ENCODE peak calls at places on chromosomes 6 and 20, in seven cellular contexts. One of them, this sample, is unnamed.

GRCh38 chr6:85756982-85757381 is 114.3 kb upstream of the SYNCRIP start:
- DNase-seq in OCI-LY7: peak; percentile 21
- DNase-seq in pancreas: no peak
- DNase-seq in stomach: no peak
- DNase-seq in right cardiac atrium: no peak
- DNase-seq in mucosa of descending colon: no peak
- DNase-seq in ascending aorta: no peak
- DNase-seq in this sample: no peak

GRCh38 chr6:42958125-42958524 is 2.4 kb upstream of the GNMT start:
- DNase-seq in OCI-LY7: no peak
- DNase-seq in pancreas: no peak
- DNase-seq in stomach: no peak
- DNase-seq in right cardiac atrium: no peak
- DNase-seq in mucosa of descending colon: no peak
- DNase-seq in ascending aorta: no peak
- DNase-seq in this sample: no peak

GRCh38 chr6:21826031-21826430 is 232.5 kb downstream of the SOX4 start:
- DNase-seq in OCI-LY7: no peak
- DNase-seq in pancreas: no peak
- DNase-seq in stomach: no peak
- DNase-seq in right cardiac atrium: no peak
- DNase-seq in mucosa of descending colon: no peak
- DNase-seq in ascending aorta: no peak
- DNase-seq in this sample: no peak

GRCh38 chr6:41723178-41723935 is 12.1 kb downstream of the TFEB start:
- DNase-seq in OCI-LY7: peak; percentile 94
- DNase-seq in pancreas: no peak
- DNase-seq in stomach: peak; percentile 59
- DNase-seq in right cardiac atrium: peak; percentile 90
- DNase-seq in mucosa of descending colon: peak; percentile 60
- DNase-seq in ascending aorta: peak; percentile 77
- DNase-seq in this sample: peak; percentile 86

GRCh38 chr6:134482585-134483346 is 164.9 kb upstream of the SGK1 start:
- DNase-seq in OCI-LY7: no peak
- DNase-seq in pancreas: no peak
- DNase-seq in stomach: no peak
- DNase-seq in right cardiac atrium: peak; percentile 80
- DNase-seq in mucosa of descending colon: no peak
- DNase-seq in ascending aorta: no peak
- DNase-seq in this sample: no peak

GRCh38 chr6:143400258-143401059 is 50.0 kb downstream of the ADAT2 start:
- DNase-seq in OCI-LY7: peak; percentile 3
- DNase-seq in pancreas: no peak
- DNase-seq in stomach: peak; percentile 36
- DNase-seq in right cardiac atrium: no peak
- DNase-seq in mucosa of descending colon: no peak
- DNase-seq in ascending aorta: no peak
- DNase-seq in this sample: peak; percentile 62

GRCh38 chr20:6029538-6029937 is 24.3 kb downstream of the LRRN4 start:
- DNase-seq in OCI-LY7: no peak
- DNase-seq in pancreas: no peak
- DNase-seq in stomach: no peak
- DNase-seq in right cardiac atrium: no peak
- DNase-seq in mucosa of descending colon: no peak
- DNase-seq in ascending aorta: no peak
- DNase-seq in this sample: no peak

GRCh38 chr6:43278524-43279078 is 19.5 kb upstream of the SLC22A7 start:
- DNase-seq in OCI-LY7: no peak
- DNase-seq in pancreas: no peak
- DNase-seq in stomach: no peak
- DNase-seq in right cardiac atrium: no peak
- DNase-seq in mucosa of descending colon: peak; percentile 74
- DNase-seq in ascending aorta: no peak
- DNase-seq in this sample: no peak

GRCh38 chr6:88443554-88443953 is 277.4 kb upstream of the CNR1 start:
- DNase-seq in OCI-LY7: peak; percentile 24
- DNase-seq in pancreas: no peak
- DNase-seq in stomach: no peak
- DNase-seq in right cardiac atrium: no peak
- DNase-seq in mucosa of descending colon: no peak
- DNase-seq in ascending aorta: no peak
- DNase-seq in this sample: no peak

GRCh38 chr6:88445188-88445958 is 279.2 kb upstream of the CNR1 start:
- DNase-seq in OCI-LY7: no peak
- DNase-seq in pancreas: no peak
- DNase-seq in stomach: no peak
- DNase-seq in right cardiac atrium: no peak
- DNase-seq in mucosa of descending colon: no peak
- DNase-seq in ascending aorta: no peak
- DNase-seq in this sample: no peak

DNA sequence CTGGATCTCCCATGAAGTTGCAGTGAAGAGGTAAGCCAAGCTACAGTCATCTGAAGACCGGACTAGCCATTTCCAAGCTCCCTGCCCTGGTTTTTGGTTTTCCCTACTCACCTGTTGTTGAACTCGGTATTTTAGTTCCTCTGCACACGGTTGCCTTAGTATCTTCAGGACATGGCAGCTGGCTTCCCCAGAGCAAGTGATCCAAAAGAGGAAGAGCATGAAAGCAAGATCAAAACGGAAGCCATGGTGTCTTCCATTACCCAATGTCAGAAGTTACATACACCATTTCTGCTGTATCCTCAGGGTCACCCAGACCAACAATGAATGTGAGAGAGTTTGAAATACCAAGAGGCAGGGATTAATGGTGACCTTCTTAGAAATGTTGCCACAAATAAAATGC is 276.6 kb upstream of the CNR1 start:
- DNase-seq in OCI-LY7: no peak
- DNase-seq in pancreas: no peak
- DNase-seq in stomach: no peak
- DNase-seq in right cardiac atrium: no peak
- DNase-seq in mucosa of descending colon: no peak
- DNase-seq in ascending aorta: no peak
- DNase-seq in this sample: no peak
- H3K4me1 ChIP-seq in OCI-LY7: peaks cover 14% of the 10 kb centered on the region
- H3K4me1 ChIP-seq in pancreas: no peaks in the 10 kb centered on the region
- H3K4me1 ChIP-seq in stomach: no peaks in the 10 kb centered on the region
- H3K4me1 ChIP-seq in right cardiac atrium: no peaks in the 10 kb centered on the region
- H3K4me1 ChIP-seq in mucosa of descending colon: no peaks in the 10 kb centered on the region
- H3K4me1 ChIP-seq in ascending aorta: no peaks in the 10 kb centered on the region
- H3K4me1 ChIP-seq in this sample: no peaks in the 10 kb centered on the region

DNA sequence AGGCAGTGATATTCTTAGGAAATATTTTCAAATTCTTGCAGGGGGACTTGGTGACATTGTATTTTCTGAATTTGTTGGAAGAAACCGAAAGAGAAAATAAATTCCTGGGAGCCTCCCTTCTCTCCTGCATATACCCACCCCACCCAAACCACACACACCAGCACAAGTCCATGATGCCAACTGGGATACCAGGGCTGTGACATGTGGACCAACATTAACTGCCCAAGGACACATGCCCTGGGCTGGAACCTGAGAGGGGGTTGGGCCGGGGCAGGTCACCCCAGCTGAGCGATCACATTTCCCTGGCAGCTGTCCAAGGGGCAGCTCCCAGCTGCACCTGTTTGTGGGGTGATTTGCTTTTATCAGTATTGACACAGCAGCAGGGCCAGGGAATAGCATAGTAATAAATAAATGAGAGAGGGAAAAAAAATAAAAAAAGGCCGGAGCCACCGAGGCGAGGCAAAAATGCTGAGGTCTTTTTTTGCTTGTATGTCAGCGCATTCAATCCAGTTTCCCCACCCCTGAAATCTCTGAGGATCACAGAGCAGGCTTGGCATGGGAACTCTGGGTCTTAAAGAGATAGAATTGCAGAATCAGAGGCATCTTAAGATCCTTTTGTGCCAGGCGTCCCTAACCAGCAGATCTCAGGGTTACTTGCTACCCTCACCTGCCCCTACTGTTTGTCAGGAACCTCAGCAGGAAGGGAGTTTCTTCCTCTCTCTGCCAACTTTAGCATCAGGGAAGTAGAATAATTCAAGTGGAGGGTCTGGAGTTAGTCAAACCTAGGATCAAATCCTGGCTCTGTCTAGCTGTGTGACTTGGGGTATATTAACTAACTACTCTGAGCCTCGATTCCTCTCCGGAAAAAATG is 66.5 kb upstream of the PIM1 start:
- DNase-seq in OCI-LY7: peak; percentile 73
- DNase-seq in pancreas: peak; percentile 96
- DNase-seq in stomach: peak; percentile 95
- DNase-seq in right cardiac atrium: peak; percentile 74
- DNase-seq in mucosa of descending colon: peak; percentile 92
- DNase-seq in ascending aorta: no peak
- DNase-seq in this sample: peak; percentile 77
- H3K4me1 ChIP-seq in OCI-LY7: peaks cover 54% of the 10 kb centered on the region
- H3K4me1 ChIP-seq in pancreas: peaks cover 17% of the 10 kb centered on the region
- H3K4me1 ChIP-seq in stomach: peaks cover 47% of the 10 kb centered on the region
- H3K4me1 ChIP-seq in right cardiac atrium: peaks cover 8% of the 10 kb centered on the region
- H3K4me1 ChIP-seq in mucosa of descending colon: peaks cover 29% of the 10 kb centered on the region
- H3K4me1 ChIP-seq in ascending aorta: peaks cover 11% of the 10 kb centered on the region
- H3K4me1 ChIP-seq in this sample: peaks cover 4% of the 10 kb centered on the region

DNA sequence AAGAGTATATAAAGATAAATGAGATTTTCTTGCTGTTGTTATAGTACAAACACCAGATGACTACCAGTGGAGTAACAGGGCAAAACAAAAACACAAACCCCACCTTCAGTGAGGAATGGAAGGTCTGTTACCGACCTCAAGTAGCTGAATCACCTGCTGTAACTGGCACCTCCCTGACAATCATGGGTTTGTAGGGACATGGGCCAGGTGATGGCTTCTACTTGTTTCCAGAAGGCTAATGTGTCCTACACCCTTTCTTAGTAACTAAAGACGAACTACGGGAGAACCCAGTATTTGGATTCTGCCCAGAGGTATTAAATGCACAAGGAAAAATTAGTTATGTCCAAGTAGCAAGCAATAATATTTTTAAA is 26.8 kb downstream of the SNX5 start:
- DNase-seq in OCI-LY7: no peak
- DNase-seq in pancreas: no peak
- DNase-seq in stomach: no peak
- DNase-seq in right cardiac atrium: no peak
- DNase-seq in mucosa of descending colon: no peak
- DNase-seq in ascending aorta: no peak
- DNase-seq in this sample: no peak
- H3K4me1 ChIP-seq in OCI-LY7: peaks cover 79% of the 10 kb centered on the region
- H3K4me1 ChIP-seq in pancreas: no peaks in the 10 kb centered on the region
- H3K4me1 ChIP-seq in stomach: peaks cover 37% of the 10 kb centered on the region
- H3K4me1 ChIP-seq in right cardiac atrium: no peaks in the 10 kb centered on the region
- H3K4me1 ChIP-seq in mucosa of descending colon: peaks cover 20% of the 10 kb centered on the region
- H3K4me1 ChIP-seq in ascending aorta: peaks cover 20% of the 10 kb centered on the region
- H3K4me1 ChIP-seq in this sample: peaks cover 9% of the 10 kb centered on the region

GRCh38 chr20:34022154-34022842 is 28.6 kb downstream of the RALY start:
- DNase-seq in OCI-LY7: peak; percentile 68
- DNase-seq in pancreas: no peak
- DNase-seq in stomach: no peak
- DNase-seq in right cardiac atrium: no peak
- DNase-seq in mucosa of descending colon: no peak
- DNase-seq in ascending aorta: no peak
- DNase-seq in this sample: no peak
- H3K4me1 ChIP-seq in OCI-LY7: peaks cover 56% of the 10 kb centered on the region
- H3K4me1 ChIP-seq in pancreas: peaks cover 20% of the 10 kb centered on the region
- H3K4me1 ChIP-seq in stomach: peaks cover 92% of the 10 kb centered on the region
- H3K4me1 ChIP-seq in right cardiac atrium: peaks cover 39% of the 10 kb centered on the region
- H3K4me1 ChIP-seq in mucosa of descending colon: peaks cover 41% of the 10 kb centered on the region
- H3K4me1 ChIP-seq in ascending aorta: peaks cover 48% of the 10 kb centered on the region
- H3K4me1 ChIP-seq in this sample: peaks cover 43% of the 10 kb centered on the region

GRCh38 chr20:59438201-59438600 is 137.8 kb downstream of the EDN3 start:
- DNase-seq in OCI-LY7: no peak
- DNase-seq in pancreas: no peak
- DNase-seq in stomach: no peak
- DNase-seq in right cardiac atrium: no peak
- DNase-seq in mucosa of descending colon: no peak
- DNase-seq in ascending aorta: no peak
- DNase-seq in this sample: no peak
- H3K4me1 ChIP-seq in OCI-LY7: no peaks in the 10 kb centered on the region
- H3K4me1 ChIP-seq in pancreas: no peaks in the 10 kb centered on the region
- H3K4me1 ChIP-seq in stomach: no peaks in the 10 kb centered on the region
- H3K4me1 ChIP-seq in right cardiac atrium: no peaks in the 10 kb centered on the region
- H3K4me1 ChIP-seq in mucosa of descending colon: peaks cover 3% of the 10 kb centered on the region
- H3K4me1 ChIP-seq in ascending aorta: no peaks in the 10 kb centered on the region
- H3K4me1 ChIP-seq in this sample: no peaks in the 10 kb centered on the region

GRCh38 chr6:33678246-33678931 is 33.1 kb downstream of the UQCC2 start:
- DNase-seq in OCI-LY7: no peak
- DNase-seq in pancreas: no peak
- DNase-seq in stomach: no peak
- DNase-seq in right cardiac atrium: no peak
- DNase-seq in mucosa of descending colon: no peak
- DNase-seq in ascending aorta: no peak
- DNase-seq in this sample: no peak
- H3K4me1 ChIP-seq in OCI-LY7: no peaks in the 10 kb centered on the region
- H3K4me1 ChIP-seq in pancreas: no peaks in the 10 kb centered on the region
- H3K4me1 ChIP-seq in stomach: peaks cover 1% of the 10 kb centered on the region
- H3K4me1 ChIP-seq in right cardiac atrium: no peaks in the 10 kb centered on the region
- H3K4me1 ChIP-seq in mucosa of descending colon: no peaks in the 10 kb centered on the region
- H3K4me1 ChIP-seq in ascending aorta: no peaks in the 10 kb centered on the region
- H3K4me1 ChIP-seq in this sample: no peaks in the 10 kb centered on the region

DNA sequence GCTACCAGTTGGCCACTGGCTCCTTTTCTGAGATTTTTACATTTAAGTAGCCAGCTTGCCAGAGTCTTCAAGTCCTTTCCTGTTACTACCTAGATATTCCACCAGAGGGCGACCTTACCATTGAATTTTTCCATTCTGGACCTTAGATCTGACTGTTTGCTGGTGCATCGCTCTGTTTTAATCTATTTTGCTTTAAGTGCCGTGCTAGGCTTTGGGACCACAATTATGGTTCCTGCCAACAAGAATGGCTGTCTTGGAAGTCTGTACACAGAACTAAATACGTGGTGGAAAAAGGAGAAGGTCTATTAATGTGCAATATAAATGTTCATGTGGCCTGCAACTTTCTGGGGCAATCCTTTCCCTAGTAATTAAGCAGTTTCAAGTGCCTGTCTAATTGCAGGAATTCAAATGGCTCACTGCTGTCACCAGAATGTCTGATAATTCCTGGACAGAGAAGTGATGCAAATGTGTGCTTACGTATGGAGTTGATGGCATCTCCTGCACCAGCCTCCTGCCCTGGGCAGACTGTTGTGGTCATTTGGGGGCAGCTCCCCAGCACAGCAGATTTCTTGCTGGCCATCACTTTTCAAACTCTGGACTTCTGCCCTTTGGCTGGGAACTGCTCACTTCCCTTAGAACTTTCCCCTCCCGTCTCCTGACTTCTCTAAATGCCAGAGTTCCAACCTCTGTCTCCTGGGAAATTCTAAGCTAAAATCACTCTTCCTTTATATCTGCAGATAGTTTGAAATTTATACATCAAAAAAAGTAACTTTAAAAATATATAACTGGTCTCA is 5.6 kb upstream of the HLA-DOA start:
- DNase-seq in OCI-LY7: peak; percentile 87
- DNase-seq in pancreas: no peak
- DNase-seq in stomach: peak; percentile 45
- DNase-seq in right cardiac atrium: no peak
- DNase-seq in mucosa of descending colon: no peak
- DNase-seq in ascending aorta: no peak
- DNase-seq in this sample: peak; percentile 69
- H3K4me1 ChIP-seq in OCI-LY7: peaks cover 15% of the 10 kb centered on the region
- H3K4me1 ChIP-seq in pancreas: no peaks in the 10 kb centered on the region
- H3K4me1 ChIP-seq in stomach: peaks cover 35% of the 10 kb centered on the region
- H3K4me1 ChIP-seq in right cardiac atrium: peaks cover 8% of the 10 kb centered on the region
- H3K4me1 ChIP-seq in mucosa of descending colon: peaks cover 7% of the 10 kb centered on the region
- H3K4me1 ChIP-seq in ascending aorta: peaks cover 10% of the 10 kb centered on the region
- H3K4me1 ChIP-seq in this sample: peaks cover 4% of the 10 kb centered on the region